ENCODE peak calls at places on chromosomes 13 and 19, in four cellular contexts. S is mammary epithelial cell, C is body of pancreas, A is GM23338. E is an unnamed sample. For H3K36me3, the result is how much of the 10 kb centered on the place peaks cover.

GRCh38 chr19:54551950-54552912 is 21.4 kb upstream of the LILRA2 start:
- DNase-seq in A (no peak), C (no peak), S (no peak), E (peak)

GRCh38 chr13:32176696-32177095 is 138.5 kb downstream of the ZAR1L start:
- DNase-seq in A (no peak), S (no peak), C (no peak), E (no peak)

GRCh38 chr19:48659768-48660167 is 13.0 kb downstream of the NTN5 start:
- DNase-seq in A (no peak), C (no peak), S (peak), E (no peak)

GRCh38 chr13:110400786-110401533 is 93.9 kb downstream of the COL4A2 start:
- DNase-seq in A (no peak), C (no peak), S (no peak), E (no peak)

GRCh38 chr13:95123726-95124125 is 177.5 kb downstream of the ABCC4 start:
- DNase-seq in C (no peak), S (no peak), A (no peak), E (no peak)

GRCh38 chr13:42538996-42539395 is 35.0 kb upstream of the TNFSF11 start:
- DNase-seq in C (no peak), S (no peak), A (no peak), E (no peak)

GRCh38 chr13:28356506-28357064 is 138.3 kb downstream of the FLT1 start:
- DNase-seq in S (no peak), C (no peak), A (no peak), E (no peak)

GRCh38 chr13:44576396-44577235 is 486 bp upstream of the TSC22D1 start:
- DNase-seq in C (peak), S (no peak), A (no peak), E (peak)

GRCh38 chr13:93480553-93481106 is 254.0 kb downstream of the GPC6 start:
- DNase-seq in C (no peak), S (no peak), A (no peak), E (no peak)

GRCh38 chr19:56253737-56254136 is 18.8 kb upstream of the EDDM13 start:
- DNase-seq in C (no peak), S (peak), A (peak), E (peak)

GRCh38 chr19:44747739-44748425 is 626 bp upstream of the BCL3 start:
- DNase-seq in S (peak), A (peak), C (peak), E (peak)

GRCh38 chr19:40257096-40257517 is 28.0 kb downstream of the AKT2 start:
- DNase-seq in A (no peak), S (peak), C (peak), E (no peak)

GRCh38 chr19:9531933-9532332 is 6.5 kb downstream of the ZNF426 start:
- DNase-seq in A (no peak), S (peak), C (no peak), E (no peak)

GRCh38 chr13:29563941-29564340 is 31.5 kb downstream of the SLC7A1 start:
- DNase-seq in A (no peak), C (no peak), S (no peak), E (no peak)

GRCh38 chr13:98451676-98452105 is 125.2 kb downstream of the STK24 start:
- DNase-seq in C (peak), S (no peak), A (no peak), E (no peak)

GRCh38 chr19:49921871-49922755 is 6.9 kb upstream of the ATF5 start:
- DNase-seq in S (peak), A (no peak), C (no peak), E (no peak)

GRCh38 chr13:53885997-53886396 is 857.4 kb downstream of the OLFM4 start:
- DNase-seq in C (no peak), S (no peak), A (no peak), E (no peak)

GRCh38 chr13:30847697-30848307 is 58.3 kb upstream of the MEDAG start:
- DNase-seq in A (no peak), C (no peak), S (peak), E (no peak)

GRCh38 chr19:55652311-55653078 is 2.3 kb upstream of the U2AF2 start:
- DNase-seq in A (peak), S (no peak), C (no peak), E (no peak)

GRCh38 chr19:44845286-44845611 is 848 bp upstream of the NECTIN2 start:
- DNase-seq in C (no peak), S (no peak), A (no peak), E (no peak)

GRCh38 chr19:14446336-14447036 is 13.4 kb downstream of the PKN1 start:
- DNase-seq in S (no peak), A (no peak), C (no peak), E (no peak)

GRCh38 chr19:13154241-13154778 is 4.1 kb downstream of the IER2 start:
- DNase-seq in S (peak), C (peak), A (peak), E (peak)

GRCh38 chr19:2372076-2372612 is 12.1 kb downstream of the TMPRSS9 start:
- DNase-seq in C (no peak), S (no peak), A (no peak), E (no peak)

GRCh38 chr13:81388400-81388799 is 1047.5 kb upstream of the SPRY2 start:
- DNase-seq in C (no peak), S (no peak), A (no peak), E (no peak)

GRCh38 chr13:51728972-51729371 is 75.0 kb downstream of the DHRS12 start:
- DNase-seq in C (no peak), A (peak), S (peak), E (no peak)

GRCh38 chr13:37599509-37599908 is 941 bp upstream of the POSTN start:
- DNase-seq in S (no peak), C (no peak), A (no peak), E (no peak)

GRCh38 chr13:37597477-37597876 is 1.1 kb downstream of the POSTN start:
- DNase-seq in A (no peak), S (no peak), C (no peak), E (no peak)

GRCh38 chr13:37595162-37595561 is 3.4 kb downstream of the POSTN start:
- DNase-seq in A (peak), C (no peak), S (peak), E (no peak)

GRCh38 chr13:37602743-37603381 is 4.3 kb upstream of the POSTN start:
- DNase-seq in C (no peak), S (no peak), A (no peak), E (no peak)

DNA sequence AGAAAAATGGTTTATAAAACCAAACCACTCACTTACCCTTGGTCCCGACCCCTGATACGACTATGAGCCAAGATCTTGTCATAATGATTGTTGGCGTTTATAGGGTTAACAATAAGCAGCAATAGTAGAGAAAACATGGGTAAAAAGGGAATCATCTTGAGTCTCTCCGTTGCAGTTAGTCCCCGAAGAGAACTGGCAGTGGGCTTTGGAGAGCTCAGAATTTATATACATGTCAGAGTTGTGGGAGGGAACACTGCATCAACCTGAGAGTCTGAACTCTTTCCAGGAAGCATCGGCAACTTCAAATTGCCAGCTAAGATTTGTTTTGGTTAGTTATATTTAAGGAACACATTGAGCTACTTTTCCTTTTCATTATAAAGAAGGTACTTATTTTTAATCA is at the start of gene POSTN:
- DNase-seq in C (no peak), S (no peak), A (no peak), E (no peak)
- H3K4me3 ChIP-seq in C (no peak), S (no peak), A (no peak), E (no peak)

GRCh38 chr13:113178896-113179167 is 20.4 kb downstream of the PROZ start:
- DNase-seq in S (no peak), A (no peak), C (no peak), E (no peak)

GRCh38 chr13:113179374-113180230 is 21.2 kb downstream of the PROZ start:
- DNase-seq in A (no peak), S (no peak), C (no peak), E (no peak)

GRCh38 chr13:113184568-113185440 is 23.7 kb downstream of the PCID2 start:
- DNase-seq in C (no peak), A (no peak), S (no peak), E (no peak)

GRCh38 chr13:113183450-113184129 is 24.9 kb downstream of the PCID2 start:
- DNase-seq in S (no peak), C (no peak), A (no peak), E (no peak)

GRCh38 chr13:113182046-113182445 is 23.6 kb downstream of the PROZ start:
- DNase-seq in A (no peak), S (no peak), C (no peak), E (no peak)
- H3K36me3 ChIP-seq in A (half or more), S (under half), C (under half), E (under half)

DNA sequence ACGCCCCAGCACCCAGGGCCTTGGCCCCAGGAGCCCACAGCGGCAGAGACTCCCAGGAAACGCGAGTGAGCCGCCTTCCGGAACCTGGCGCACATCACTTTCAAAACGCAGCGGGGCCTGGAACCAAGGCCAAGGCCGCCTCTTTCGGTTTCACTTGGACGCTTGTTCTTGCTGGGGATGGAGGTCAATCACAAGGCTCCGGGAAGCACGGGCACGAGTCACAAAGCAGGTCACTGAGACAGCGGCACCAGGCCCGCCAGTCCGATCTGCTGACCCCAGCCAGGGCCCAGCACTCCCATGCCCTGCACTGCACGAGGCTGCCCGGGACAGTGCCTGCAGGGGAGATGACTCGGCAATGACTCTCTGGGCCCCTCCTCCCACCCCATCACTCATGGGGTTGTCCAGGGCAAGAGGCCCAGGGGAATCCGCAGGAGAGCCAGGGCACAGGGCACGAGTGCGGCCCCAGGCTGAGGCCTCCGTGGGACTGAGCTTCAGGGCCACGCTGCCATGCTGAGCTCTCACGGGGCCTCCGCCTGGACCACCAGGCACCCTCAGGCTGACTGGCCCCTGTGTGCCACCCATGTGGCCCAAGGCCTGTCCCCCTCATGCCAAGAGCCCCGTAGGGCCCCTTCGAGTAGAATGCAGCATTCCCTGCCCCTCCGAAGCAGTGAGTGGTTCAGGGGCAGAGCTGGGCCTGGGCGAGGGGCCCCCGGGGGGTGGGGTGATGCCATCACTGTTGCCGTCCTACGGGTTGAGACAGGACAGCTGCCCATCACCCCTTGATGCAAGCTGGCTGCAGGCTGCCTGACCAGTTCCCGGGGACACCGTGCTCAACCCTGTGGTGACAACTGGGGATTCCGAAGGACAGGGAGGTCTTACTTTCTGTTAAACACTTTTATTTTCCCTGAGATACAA is 4.9 kb downstream of the SBNO2 start:
- DNase-seq in S (peak), A (no peak), C (peak), E (no peak)
- H3K4me3 ChIP-seq in S (peak), A (no peak), C (no peak), E (no peak)

GRCh38 chr19:4402171-4403004 is at the start of gene CHAF1A:
- DNase-seq in C (peak), A (peak), S (peak), E (peak)

GRCh38 chr19:4403005-4403761 is 743 bp downstream of the CHAF1A start:
- DNase-seq in A (peak), C (no peak), S (no peak), E (no peak)

GRCh38 chr19:4406626-4407025 is 4.2 kb downstream of the CHAF1A start:
- DNase-seq in C (no peak), S (no peak), A (no peak), E (no peak)

GRCh38 chr19:4409123-4409933 is 6.9 kb downstream of the CHAF1A start:
- DNase-seq in C (no peak), A (peak), S (no peak), E (no peak)

DNA sequence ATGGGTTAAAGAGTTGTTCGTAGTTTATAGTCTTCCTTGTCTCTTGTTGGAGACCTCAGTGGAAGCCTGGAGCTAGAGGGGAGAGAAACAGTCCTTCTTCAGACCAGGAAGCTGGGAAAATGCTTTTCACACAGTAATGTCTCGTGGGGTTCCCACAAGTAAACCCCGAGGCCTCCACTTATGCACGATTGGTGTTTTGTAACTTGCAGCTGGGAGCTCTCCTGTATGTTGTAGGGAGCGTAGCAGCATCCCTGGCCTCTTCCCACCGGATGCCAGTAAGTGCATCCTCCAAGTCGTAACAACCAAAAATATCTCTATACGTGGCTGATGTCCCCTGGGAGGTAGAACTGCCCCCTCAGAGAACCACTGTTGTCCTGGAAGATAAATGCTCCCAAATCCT is 3.5 kb downstream of the CHAF1A start:
- DNase-seq in C (no peak), A (no peak), S (no peak), E (no peak)
- H3K36me3 ChIP-seq in C (under half), A (under half), S (under half), E (under half)

E was measured in GM06990.